ENCODE peak calls at places on chromosomes 2 and 18, in nine cellular contexts. B is fibroblast of the conjunctiva; S is T-helper 9 cell; Q is activated naive CD4-positive, alpha-beta T cell treated with anti-CD3 and anti-CD28 coated beads for 36 hours; O is tibial nerve; N is COLO829; K is epithelial cell of prostate; G is AG08395; R is endodermal cell. F is an unnamed sample.

GRCh38 chr2:65545818-65546217 is 113.4 kb upstream of the SPRED2 start:
- DNase-seq in R (peak; percentile 74), S (no peak), Q (no peak), G (peak; percentile 57), K (no peak), O (no peak), N (peak; percentile 13), B (no peak), F (peak; percentile 28)

GRCh38 chr2:179020156-179020750 is 29.7 kb downstream of the CCDC141 start:
- DNase-seq in K (no peak), B (no peak), O (no peak), G (no peak), S (peak; percentile 1), R (peak; percentile 90), Q (peak; percentile 82), N (peak; percentile 11), F (no peak)

GRCh38 chr18:56351911-56352502 is 286.4 kb downstream of the TXNL1 start:
- DNase-seq in R (peak; percentile 79), G (no peak), Q (no peak), N (no peak), O (no peak), S (no peak), B (no peak), K (no peak), F (no peak)

GRCh38 chr18:75213610-75214009 is 3.0 kb downstream of the TSHZ1 start:
- DNase-seq in S (no peak), Q (no peak), B (no peak), O (no peak), R (no peak), K (no peak), G (peak; percentile 60), N (no peak), F (peak; percentile 86)

GRCh38 chr2:974454-974853 is 23.8 kb downstream of the SNTG2 start:
- DNase-seq in N (no peak), R (peak; percentile 32), B (no peak), S (no peak), K (no peak), Q (peak; percentile 15), G (no peak), O (no peak), F (no peak)

GRCh38 chr2:172672114-172672513 is 63.5 kb upstream of the RAPGEF4 start:
- DNase-seq in K (no peak), G (no peak), Q (no peak), O (no peak), R (no peak), N (no peak), B (no peak), S (no peak), F (no peak)

GRCh38 chr2:224802407-224802806 is 86.2 kb upstream of the CCDC195 start:
- DNase-seq in R (peak; percentile 81), G (peak; percentile 55), K (no peak), Q (no peak), S (no peak), N (peak; percentile 45), O (no peak), B (no peak), F (peak; percentile 31)

GRCh38 chr2:208489687-208490086 is 83.1 kb downstream of the PTH2R start:
- DNase-seq in N (no peak), G (no peak), O (no peak), B (no peak), Q (no peak), K (no peak), S (no peak), R (no peak), F (no peak)

GRCh38 chr18:59783138-59783537 is 85.9 kb upstream of the CCBE1 start:
- DNase-seq in K (no peak), R (peak; percentile 85), Q (peak; percentile 45), S (no peak), N (peak; percentile 46), O (peak; percentile 26), G (peak; percentile 72), B (peak; percentile 51), F (peak; percentile 42)

GRCh38 chr18:58896268-58896667 is 31.6 kb downstream of the ZNF532 start:
- DNase-seq in R (no peak), S (no peak), N (no peak), Q (no peak), B (no peak), K (no peak), G (no peak), O (no peak), F (no peak)

GRCh38 chr18:6370886-6371635 is 43.6 kb downstream of the L3MBTL4 start:
- DNase-seq in K (no peak), O (no peak), R (no peak), Q (no peak), S (no peak), B (no peak), G (no peak), N (no peak), F (no peak)

GRCh38 chr2:150165988-150166965 is 321.2 kb downstream of the RND3 start:
- DNase-seq in N (no peak), S (no peak), Q (no peak), G (no peak), O (no peak), R (no peak), B (no peak), K (no peak), F (no peak)

GRCh38 chr2:224518806-224519580 is 66.2 kb downstream of the CUL3 start:
- DNase-seq in S (no peak), Q (no peak), G (peak; percentile 56), B (peak; percentile 34), O (no peak), N (no peak), K (no peak), R (no peak), F (peak; percentile 67)

GRCh38 chr2:184835081-184835728 is 236.9 kb downstream of the ZNF804A start:
- DNase-seq in N (no peak), G (no peak), S (no peak), R (peak; percentile 48), O (no peak), K (no peak), B (no peak), Q (no peak), F (no peak)

GRCh38 chr2:168138911-168139310 is 108.5 kb downstream of the STK39 start:
- DNase-seq in K (no peak), G (no peak), N (no peak), R (no peak), B (no peak), Q (no peak), O (no peak), S (no peak), F (no peak)

GRCh38 chr18:48923746-48924580 is 26.8 kb downstream of the SMAD7 start:
- DNase-seq in O (no peak), R (peak; percentile 48), Q (no peak), K (no peak), B (no peak), S (no peak), N (peak; percentile 52), G (peak; percentile 58), F (no peak)

GRCh38 chr2:236642584-236643291 is 73.1 kb downstream of the ACKR3 start:
- DNase-seq in R (peak; percentile 66), N (no peak), S (no peak), K (peak; percentile 63), O (peak; percentile 94), Q (no peak), G (peak; percentile 97), B (peak; percentile 95), F (peak; percentile 96)

GRCh38 chr2:240728361-240728760 is 36.7 kb downstream of the AQP12A start:
- DNase-seq in O (no peak), S (no peak), Q (no peak), N (no peak), G (no peak), B (no peak), K (no peak), R (no peak), F (no peak)

GRCh38 chr2:10080536-10081304 is 509 bp upstream of the CYS1 start:
- DNase-seq in S (peak; percentile 17), O (no peak), N (no peak), G (no peak), K (no peak), Q (peak; percentile 42), B (no peak), R (peak; percentile 65), F (no peak)

GRCh38 chr2:240472078-240472790 is 36.8 kb downstream of the GPC1 start:
- DNase-seq in S (no peak), O (no peak), R (peak; percentile 37), K (no peak), B (no peak), Q (no peak), G (no peak), N (no peak), F (no peak)

GRCh38 chr18:79490593-79491551 is 95.1 kb downstream of the NFATC1 start:
- DNase-seq in N (no peak), Q (no peak), G (no peak), K (no peak), B (no peak), O (no peak), S (no peak), R (no peak), F (no peak)

GRCh38 chr2:214497489-214497888 is 86.6 kb downstream of the VWC2L start:
- DNase-seq in K (no peak), G (no peak), Q (no peak), S (no peak), R (no peak), N (no peak), O (no peak), B (no peak), F (no peak)

GRCh38 chr2:18271370-18272147 is 288.9 kb downstream of the RDH14 start:
- DNase-seq in B (no peak), N (no peak), R (no peak), G (no peak), Q (no peak), K (no peak), O (no peak), S (no peak), F (no peak)

GRCh38 chr2:26693287-26693849 is 846 bp downstream of the KCNK3 start:
- DNase-seq in K (no peak), B (no peak), O (no peak), S (no peak), R (peak; percentile 68), Q (no peak), N (no peak), G (no peak), F (no peak)

GRCh38 chr2:176334729-176335128 is 65.5 kb downstream of the MTX2 start:
- DNase-seq in O (no peak), G (no peak), Q (no peak), B (no peak), K (no peak), R (no peak), N (no peak), S (no peak), F (no peak)

GRCh38 chr2:168002021-168002553 is 245.3 kb downstream of the STK39 start:
- DNase-seq in S (no peak), O (no peak), G (peak; percentile 18), K (no peak), R (no peak), Q (no peak), B (peak; percentile 8), N (peak; percentile 50), F (peak; percentile 7)

GRCh38 chr18:75140296-75140695 is 68.6 kb downstream of the PTGR3 start:
- DNase-seq in G (no peak), N (no peak), R (peak; percentile 17), O (no peak), K (no peak), S (no peak), B (no peak), Q (no peak), F (no peak)

GRCh38 chr2:84970956-84971798 is at the start of gene KCMF1:
- DNase-seq in B (no peak), N (no peak), K (no peak), Q (peak; percentile 80), G (peak; percentile 87), S (peak; percentile 62), R (peak; percentile 91), O (peak; percentile 39), F (no peak)

GRCh38 chr18:2872095-2872494 is 25.3 kb downstream of the EMILIN2 start:
- DNase-seq in O (no peak), B (no peak), R (no peak), K (no peak), Q (no peak), N (no peak), G (no peak), S (no peak), F (no peak)

F was measured in GM04503.